ENCODE peak calls at places on chromosomes 3 and 15, in eight cellular contexts. V is left ventricle myocardium inferior, A is esophagus squamous epithelium, T is bronchial epithelial cell, C is hepatocyte, N is NT2/D1, L is fibroblast of villous mesenchyme, K is AG10803. Z is an unnamed sample.

GRCh38 chr3:138919304-138919703 is 27.6 kb downstream of the FOXL2 start:
- DNase-seq in V (no peak), A (no peak), T (no peak), C (no peak), N (no peak), L (no peak), K (no peak), Z (peak)

GRCh38 chr3:28295819-28296364 is 52.6 kb upstream of the ZCWPW2 start:
- DNase-seq in V (no peak), A (no peak), T (no peak), C (no peak), N (no peak), L (no peak), K (peak), Z (no peak)

GRCh38 chr15:54131410-54131809 is 153.2 kb downstream of the UNC13C start:
- DNase-seq in V (no peak), A (no peak), T (peak), C (no peak), N (no peak), L (no peak), K (no peak), Z (no peak)

GRCh38 chr15:45715528-45715927 is 80.7 kb downstream of the SQOR start:
- DNase-seq in V (no peak), A (no peak), T (peak), C (peak), N (no peak), L (no peak), K (no peak), Z (peak)

GRCh38 chr3:53902067-53902466 is 10.4 kb upstream of the SELENOK start:
- DNase-seq in V (no peak), A (no peak), T (no peak), C (no peak), N (no peak), L (no peak), K (no peak), Z (no peak)

GRCh38 chr15:61228025-61228901 is 839 bp downstream of the RORA start:
- DNase-seq in V (peak), A (no peak), T (no peak), C (peak), N (no peak), L (peak), K (peak), Z (no peak)

GRCh38 chr3:30873667-30874066 is 20.8 kb downstream of the GADL1 start:
- DNase-seq in V (no peak), A (no peak), T (peak), C (peak), N (no peak), L (no peak), K (peak), Z (no peak)

GRCh38 chr15:91302588-91303439 is 202.8 kb downstream of the SV2B start:
- DNase-seq in V (no peak), A (no peak), T (peak), C (peak), N (peak), L (peak), K (peak), Z (peak)

GRCh38 chr15:74727727-74728126 is 2.4 kb upstream of the CYP1A1 start:
- DNase-seq in V (peak), A (no peak), T (no peak), C (no peak), N (no peak), L (no peak), K (no peak), Z (no peak)

GRCh38 chr3:52705688-52706686 is at the start of the genes GLT8D1 and SPCS1:
- DNase-seq in V (peak), A (peak), T (peak), C (peak), N (peak), L (peak), K (peak), Z (peak)

GRCh38 chr15:20340931-20341661 is 200.5 kb downstream of the GOLGA6L6 start:
- DNase-seq in V (peak), A (no peak), T (no peak), C (peak), N (no peak), L (peak), K (peak), Z (peak)

GRCh38 chr3:138974467-138974866 is 27.4 kb downstream of the FOXL2NB start:
- DNase-seq in V (no peak), A (no peak), T (peak), C (no peak), N (no peak), L (no peak), K (peak), Z (peak)

GRCh38 chr3:9076985-9077384 is 113.7 kb upstream of the RAD18 start:
- DNase-seq in V (no peak), A (no peak), T (no peak), C (no peak), N (no peak), L (no peak), K (no peak), Z (no peak)

GRCh38 chr15:42710662-42711061 is 26.3 kb downstream of the CDAN1 start:
- DNase-seq in V (no peak), A (no peak), T (no peak), C (no peak), N (no peak), L (no peak), K (peak), Z (no peak)

GRCh38 chr3:17040322-17040721 is 155.6 kb downstream of the PLCL2 start:
- DNase-seq in V (no peak), A (no peak), T (no peak), C (no peak), N (no peak), L (no peak), K (no peak), Z (no peak)

GRCh38 chr15:78001656-78002055 is 75.9 kb downstream of the TBC1D2B start:
- DNase-seq in V (no peak), A (no peak), T (no peak), C (no peak), N (no peak), L (no peak), K (no peak), Z (no peak)

GRCh38 chr15:70440416-70441138 is 322.8 kb downstream of the UACA start:
- DNase-seq in V (no peak), A (no peak), T (no peak), C (no peak), N (no peak), L (no peak), K (no peak), Z (no peak)

GRCh38 chr15:59298255-59298856 is 74.3 kb downstream of the MYO1E start:
- DNase-seq in V (no peak), A (no peak), T (peak), C (no peak), N (no peak), L (no peak), K (no peak), Z (no peak)

GRCh38 chr3:167898091-167898490 is 162.6 kb downstream of the SERPINI1 start:
- DNase-seq in V (no peak), A (no peak), T (no peak), C (no peak), N (no peak), L (no peak), K (no peak), Z (no peak)
- H3K4me3 ChIP-seq in V (no peak), A (no peak), T (no peak), C (no peak), N (no peak), L (no peak), K (no peak), Z (no peak)

GRCh38 chr15:89893696-89894450 is at the start of gene AP3S2:
- DNase-seq in V (peak), A (peak), T (peak), C (peak), N (peak), L (peak), K (peak), Z (peak)

GRCh38 chr15:89898146-89898545 is 4.4 kb upstream of the AP3S2 start:
- DNase-seq in V (no peak), A (no peak), T (no peak), C (no peak), N (no peak), L (no peak), K (no peak), Z (no peak)

GRCh38 chr15:89898628-89899302 is 5.0 kb upstream of the AP3S2 start:
- DNase-seq in V (no peak), A (no peak), T (peak), C (peak), N (peak), L (peak), K (peak), Z (peak)

GRCh38 chr15:89888214-89888804 is 5.5 kb downstream of the AP3S2 start:
- DNase-seq in V (no peak), A (no peak), T (peak), C (peak), N (no peak), L (peak), K (peak), Z (peak)

GRCh38 chr15:89893027-89893426 is 767 bp downstream of the AP3S2 start:
- DNase-seq in V (no peak), A (no peak), T (peak), C (no peak), N (no peak), L (peak), K (peak), Z (peak)
- H3K4me3 ChIP-seq in V (peak), A (peak), T (peak), C (peak), N (peak), L (peak), K (peak), Z (peak)

GRCh38 chr3:42980209-42980608 is 1.1 kb downstream of the GASK1A start:
- DNase-seq in V (no peak), A (no peak), T (no peak), C (no peak), N (no peak), L (no peak), K (no peak), Z (no peak)
- H3K4me3 ChIP-seq in V (no peak), A (peak), T (no peak), C (peak), N (no peak), L (no peak), K (no peak), Z (no peak)

GRCh38 chr3:149243540-149243939 is 21.9 kb upstream of the CP start:
- DNase-seq in V (no peak), A (no peak), T (no peak), C (no peak), N (no peak), L (no peak), K (no peak), Z (no peak)

GRCh38 chr3:149247025-149247710 is 25.5 kb upstream of the CP start:
- DNase-seq in V (no peak), A (no peak), T (peak), C (no peak), N (no peak), L (peak), K (no peak), Z (peak)

GRCh38 chr3:149247929-149248691 is 26.5 kb upstream of the CP start:
- DNase-seq in V (no peak), A (no peak), T (peak), C (no peak), N (no peak), L (peak), K (no peak), Z (peak)

GRCh38 chr3:149251186-149251585 is 29.6 kb upstream of the CP start:
- DNase-seq in V (no peak), A (no peak), T (peak), C (no peak), N (no peak), L (no peak), K (no peak), Z (no peak)

GRCh38 chr3:149245738-149246451 is 24.3 kb upstream of the CP start:
- DNase-seq in V (no peak), A (no peak), T (peak), C (peak), N (no peak), L (peak), K (peak), Z (peak)
- H3K4me3 ChIP-seq in V (peak), A (no peak), T (no peak), C (no peak), N (no peak), L (no peak), K (peak), Z (peak)

GRCh38 chr3:50616003-50616769 is 765 bp upstream of the MAPKAPK3 start:
- DNase-seq in V (peak), A (no peak), T (peak), C (peak), N (peak), L (peak), K (peak), Z (peak)
- H3K4me3 ChIP-seq in V (peak), A (peak), T (peak), C (peak), N (peak), L (peak), K (peak), Z (peak)

GRCh38 chr15:71807691-71808091 is 2.7 kb upstream of the NR2E3 start:
- DNase-seq in V (no peak), A (no peak), T (no peak), C (no peak), N (no peak), L (no peak), K (peak), Z (no peak)

GRCh38 chr15:71811036-71811736 is 832 bp downstream of the NR2E3 start:
- DNase-seq in V (no peak), A (no peak), T (no peak), C (no peak), N (no peak), L (no peak), K (no peak), Z (no peak)

GRCh38 chr15:71810256-71811035 is at the start of gene NR2E3:
- DNase-seq in V (no peak), A (no peak), T (no peak), C (no peak), N (no peak), L (no peak), K (no peak), Z (no peak)

GRCh38 chr15:71808311-71809020 is 1.9 kb upstream of the NR2E3 start:
- DNase-seq in V (no peak), A (no peak), T (no peak), C (no peak), N (no peak), L (no peak), K (no peak), Z (no peak)

DNA sequence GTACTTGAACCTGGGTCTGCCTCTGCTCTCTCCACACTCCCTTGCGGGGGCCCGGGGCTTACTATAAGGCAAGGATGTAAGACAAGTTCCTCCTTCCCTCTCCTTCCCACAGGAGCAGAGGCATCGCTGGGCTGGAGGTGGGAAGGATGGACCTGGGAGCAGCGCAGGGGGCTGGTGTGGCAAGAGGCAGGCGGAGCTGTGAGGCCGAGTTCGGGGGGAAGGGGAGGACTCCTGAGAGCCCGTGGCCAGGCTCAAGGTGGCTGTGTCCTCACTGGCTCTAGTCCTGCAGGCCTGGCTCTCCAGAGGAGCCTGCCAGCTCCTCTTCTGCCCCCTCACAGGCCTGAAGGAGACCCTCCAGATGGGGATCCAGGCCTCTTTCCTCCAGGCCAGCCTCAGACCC is 1.0 kb upstream of the NR2E3 start:
- DNase-seq in V (no peak), A (no peak), T (no peak), C (no peak), N (no peak), L (no peak), K (no peak), Z (no peak)
- H3K4me3 ChIP-seq in V (no peak), A (no peak), T (no peak), C (no peak), N (no peak), L (no peak), K (no peak), Z (no peak)